ENCODE peak calls at places on chromosomes 11 and 22, in eight cellular contexts. F is stimulated activated CD4-positive, alpha-beta T cell treated with anti-CD3 and anti-CD28 coated beads, Interleukin-12 subunit alpha, Interleukin-12 subunit beta, amount 100 ng/mL, for 24 hours; S is HT1080; Z is posterior cingulate gyrus; O is pancreas; V is ELR; C is fibroblast of pulmonary artery; R is DMS 273 treated with DMSO at 0.1 percent for 48 hours. U is an unnamed sample.

GRCh38 chr11:89498845-89499448 is 7.8 kb upstream of the NOX4 start:
- DNase-seq in F (no peak), S (no peak), Z (no peak), O (no peak), V (no peak), C (no peak), R (no peak), U (no peak)

GRCh38 chr11:19683141-19683805 is 29.4 kb upstream of the NAV2 start:
- DNase-seq in F (no peak), S (no peak), Z (no peak), O (no peak), V (no peak), C (no peak), R (no peak), U (no peak)

GRCh38 chr22:45507798-45508197 is 5.1 kb downstream of the FBLN1 start:
- DNase-seq in F (no peak), S (no peak), Z (no peak), O (no peak), V (no peak), C (no peak), R (no peak), U (no peak)

GRCh38 chr11:45333506-45333971 is 47.4 kb upstream of the SYT13 start:
- DNase-seq in F (no peak), S (peak), Z (no peak), O (peak), V (peak), C (peak), R (no peak), U (no peak)

GRCh38 chr11:102464859-102465500 is 12.4 kb upstream of the TMEM123 start:
- DNase-seq in F (no peak), S (no peak), Z (no peak), O (no peak), V (no peak), C (no peak), R (no peak), U (no peak)

GRCh38 chr11:100942016-100942415 is 187.6 kb downstream of the PGR start:
- DNase-seq in F (no peak), S (no peak), Z (no peak), O (no peak), V (no peak), C (peak), R (no peak), U (no peak)

GRCh38 chr11:21635359-21635758 is 557.5 kb upstream of the ANO5 start:
- DNase-seq in F (no peak), S (peak), Z (no peak), O (no peak), V (no peak), C (no peak), R (no peak), U (no peak)

GRCh38 chr11:109956124-109956793 is 136.9 kb upstream of the ZC3H12C start:
- DNase-seq in F (no peak), S (no peak), Z (no peak), O (no peak), V (no peak), C (no peak), R (no peak), U (no peak)

GRCh38 chr22:50180727-50181521 is 4.8 kb upstream of the TRABD start:
- DNase-seq in F (no peak), S (no peak), Z (no peak), O (no peak), V (no peak), C (no peak), R (no peak), U (no peak)

GRCh38 chr11:99614353-99614752 is 593.6 kb downstream of the CNTN5 start:
- DNase-seq in F (no peak), S (no peak), Z (no peak), O (no peak), V (no peak), C (no peak), R (no peak), U (no peak)

GRCh38 chr11:124746621-124747243 is 5.3 kb downstream of the VSIG2 start:
- DNase-seq in F (no peak), S (no peak), Z (no peak), O (peak), V (peak), C (peak), R (no peak), U (peak)

GRCh38 chr11:128692750-128693578 is 908 bp upstream of the FLI1 start:
- DNase-seq in F (no peak), S (no peak), Z (no peak), O (no peak), V (peak), C (peak), R (no peak), U (no peak)

GRCh38 chr22:30422481-30423295 is 2.9 kb upstream of the MTFP1 start:
- DNase-seq in F (peak), S (peak), Z (peak), O (peak), V (peak), C (peak), R (no peak), U (no peak)

GRCh38 chr11:19793356-19793755 is 80.7 kb downstream of the NAV2 start:
- DNase-seq in F (no peak), S (no peak), Z (no peak), O (peak), V (no peak), C (no peak), R (no peak), U (no peak)

GRCh38 chr11:64718780-64719124 is 4.2 kb downstream of the NRXN2 start:
- DNase-seq in F (no peak), S (no peak), Z (no peak), O (no peak), V (no peak), C (no peak), R (no peak), U (no peak)

GRCh38 chr22:42947211-42947990 is 67.5 kb downstream of the PACSIN2 start:
- DNase-seq in F (no peak), S (peak), Z (no peak), O (peak), V (peak), C (no peak), R (peak), U (peak)

GRCh38 chr11:120182357-120182756 is 28.5 kb upstream of the OAF start:
- DNase-seq in F (no peak), S (no peak), Z (no peak), O (no peak), V (no peak), C (no peak), R (no peak), U (no peak)

GRCh38 chr22:41361716-41362310 is 19.9 kb upstream of the TEF start:
- DNase-seq in F (no peak), S (peak), Z (no peak), O (no peak), V (peak), C (peak), R (no peak), U (no peak)

GRCh38 chr11:130359419-130359818 is 44.7 kb upstream of the ZBTB44 start:
- DNase-seq in F (no peak), S (no peak), Z (no peak), O (no peak), V (no peak), C (no peak), R (no peak), U (no peak)